ENCODE peak calls at places on chromosome 7, in six cellular contexts. Y is GM23248, P is fibroblast of lung, Q is astrocyte, C is mammary epithelial cell, X is keratinocyte. E is an unnamed sample.

GRCh38 chr7:80632819-80633218 is 5.6 kb upstream of the CD36 start:
- DNase-seq in Y (no peak), P (no peak), Q (no peak), C (no peak), X (no peak), E (no peak)

GRCh38 chr7:34371922-34372321 is 286.1 kb upstream of the NPSR1 start:
- DNase-seq in Y (no peak), P (no peak), Q (no peak), C (no peak), X (no peak), E (no peak)

GRCh38 chr7:24284699-24285506 is 913 bp downstream of the NPY start:
- DNase-seq in Y (no peak), P (no peak), Q (no peak), C (no peak), X (no peak), E (no peak)

GRCh38 chr7:151197932-151198331 is 10.9 kb upstream of the ASB10 start:
- DNase-seq in Y (no peak), P (no peak), Q (no peak), C (no peak), X (no peak), E (no peak)

GRCh38 chr7:24865994-24866615 is 108.8 kb upstream of the GSDME start:
- DNase-seq in Y (no peak), P (no peak), Q (no peak), C (no peak), X (no peak), E (no peak)

GRCh38 chr7:17405786-17406185 is 107.3 kb downstream of the AHR start:
- DNase-seq in Y (peak; percentile 96), P (peak; percentile 97), Q (peak; percentile 97), C (peak; percentile 86), X (no peak), E (peak; percentile 86)

GRCh38 chr7:29107056-29107455 is 39.3 kb downstream of the CPVL start:
- DNase-seq in Y (no peak), P (no peak), Q (no peak), C (no peak), X (no peak), E (no peak)

GRCh38 chr7:83038787-83039186 is 123.9 kb downstream of the PCLO start:
- DNase-seq in Y (no peak), P (peak; percentile 41), Q (peak; percentile 22), C (no peak), X (no peak), E (no peak)

GRCh38 chr7:26090927-26091519 is 61.0 kb upstream of the NFE2L3 start:
- DNase-seq in Y (peak; percentile 73), P (peak; percentile 62), Q (peak; percentile 48), C (peak; percentile 44), X (no peak), E (no peak)

GRCh38 chr7:29196191-29196590 is 1.6 kb downstream of the CHN2 start:
- DNase-seq in Y (no peak), P (no peak), Q (no peak), C (no peak), X (no peak), E (no peak)

GRCh38 chr7:77352688-77353406 is 63.3 kb downstream of the GSAP start:
- DNase-seq in Y (no peak), P (peak; percentile 10), Q (no peak), C (peak; percentile 64), X (no peak), E (no peak)

GRCh38 chr7:82677064-82677463 is 233.5 kb upstream of the CACNA2D1 start:
- DNase-seq in Y (no peak), P (no peak), Q (no peak), C (no peak), X (no peak), E (no peak)

GRCh38 chr7:79736418-79736817 is 283.0 kb upstream of the MAGI2 start:
- DNase-seq in Y (no peak), P (no peak), Q (no peak), C (no peak), X (no peak), E (no peak)

GRCh38 chr7:29879609-29880008 is 73.3 kb downstream of the WIPF3 start:
- DNase-seq in Y (peak; percentile 65), P (peak; percentile 66), Q (peak; percentile 52), C (peak; percentile 46), X (no peak), E (no peak)

GRCh38 chr7:16357921-16358320 is 63.4 kb downstream of the CRPPA start:
- DNase-seq in Y (no peak), P (peak; percentile 5), Q (no peak), C (no peak), X (no peak), E (no peak)

GRCh38 chr7:127417346-127417745 is 24.8 kb upstream of the ZNF800 start:
- DNase-seq in Y (no peak), P (no peak), Q (no peak), C (no peak), X (no peak), E (no peak)

GRCh38 chr7:69105981-69106380 is 492.3 kb upstream of the AUTS2 start:
- DNase-seq in Y (no peak), P (no peak), Q (no peak), C (no peak), X (no peak), E (no peak)

GRCh38 chr7:69109879-69110278 is 488.4 kb upstream of the AUTS2 start:
- DNase-seq in Y (no peak), P (no peak), Q (no peak), C (no peak), X (no peak), E (no peak)

GRCh38 chr7:69109131-69109740 is 489.0 kb upstream of the AUTS2 start:
- DNase-seq in Y (no peak), P (peak; percentile 15), Q (no peak), C (no peak), X (peak; percentile 9), E (no peak)

GRCh38 chr7:69110450-69111050 is 487.7 kb upstream of the AUTS2 start:
- DNase-seq in Y (no peak), P (no peak), Q (no peak), C (no peak), X (no peak), E (no peak)

GRCh38 chr7:69108041-69108440 is 490.2 kb upstream of the AUTS2 start:
- DNase-seq in Y (no peak), P (no peak), Q (no peak), C (no peak), X (no peak), E (no peak)
- H3K27ac ChIP-seq in Y (no peak overlapping the region), P (no peak overlapping the region), Q (no peak overlapping the region), C (no peak overlapping the region), X (no peak overlapping the region), E (no peak overlapping the region)

GRCh38 chr7:155378959-155379871 is 78.7 kb upstream of the EN2 start:
- DNase-seq in Y (no peak), P (no peak), Q (no peak), C (no peak), X (no peak), E (no peak)
- TF ChIP-seq EZH2 in Y (peak; percentile 85), P (peak; percentile 35), Q (peak; percentile 31), C (peak; percentile 90), X (peak; percentile 29), E (peak; percentile 17)

DNA sequence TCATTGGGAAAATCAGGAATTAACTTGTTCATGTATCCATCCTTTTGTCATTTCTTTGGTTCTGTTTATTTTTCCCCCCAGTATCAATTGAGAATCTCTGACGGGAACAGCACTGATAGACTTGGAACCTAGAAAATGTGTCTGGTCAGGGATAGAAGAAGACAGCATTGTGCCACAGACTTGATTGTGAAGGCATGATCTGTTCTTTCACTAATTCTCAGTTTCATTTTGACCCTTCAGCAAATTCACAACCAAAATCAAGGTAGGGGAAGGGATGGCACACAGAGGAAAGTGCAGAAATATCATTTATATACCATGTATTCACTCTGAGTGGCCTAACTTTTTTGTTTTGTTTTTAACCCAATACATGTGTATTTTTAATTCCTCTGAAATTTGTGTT is 106.8 kb downstream of the WNT2 start:
- DNase-seq in Y (no peak), P (no peak), Q (no peak), C (no peak), X (no peak), E (no peak)
- H3K27ac ChIP-seq in Y (no peak overlapping the region), P (no peak overlapping the region), Q (no peak overlapping the region), C (no peak overlapping the region), X (no peak overlapping the region), E (no peak overlapping the region)

DNA sequence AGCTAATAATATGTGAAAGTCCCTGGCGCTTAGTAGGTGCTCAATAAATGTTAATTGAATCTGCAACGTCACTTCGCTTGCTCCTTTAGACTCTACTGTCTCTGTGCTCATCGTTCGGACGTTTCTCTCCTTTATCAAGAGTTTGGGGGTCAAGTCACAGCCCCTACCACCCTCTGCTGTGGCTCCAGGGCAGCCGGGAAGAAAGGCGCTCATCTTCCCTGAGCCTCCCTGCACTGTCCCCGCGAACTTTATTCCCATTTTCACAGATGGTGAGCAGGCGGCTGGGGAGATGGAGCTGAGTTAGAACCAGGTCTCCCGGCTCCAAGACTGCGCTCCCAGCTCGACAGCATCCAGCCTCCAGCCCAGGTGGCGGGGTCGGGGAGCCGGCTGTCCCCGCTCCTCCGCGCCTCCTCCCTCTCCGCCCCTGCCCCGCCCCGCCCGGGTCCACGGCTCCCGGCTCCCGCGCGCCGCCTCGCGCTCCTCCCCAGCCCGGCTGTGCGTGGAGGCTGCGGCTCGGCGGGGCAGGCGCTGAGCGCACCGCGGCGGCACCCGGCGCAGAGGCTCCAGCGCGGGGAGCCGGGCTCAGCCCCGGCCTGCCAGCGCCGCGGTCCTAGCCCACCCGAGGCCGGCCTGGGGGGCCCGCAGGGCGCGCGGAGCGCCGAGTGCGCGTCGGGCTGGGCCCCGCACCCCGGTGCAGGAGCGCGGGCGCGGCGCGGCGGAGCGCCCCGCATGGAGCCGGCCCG is at the start of gene CLEC2L:
- DNase-seq in Y (peak; percentile 49), P (no peak), Q (no peak), C (no peak), X (no peak), E (no peak)
- TF ChIP-seq EZH2 in Y (peak; percentile 95), P (peak; percentile 95), Q (peak; percentile 73), C (peak; percentile 88), X (peak; percentile 98), E (no peak)

E was measured in PC-9.